ENCODE peak calls at places on chromosome 14, in seven cellular contexts. B is GM12865, Q is AG10803, X is GM13977, R is left ventricle myocardium inferior, L is PC-3, K is A549. T is an unnamed sample.

GRCh38 chr14:104470588-104470987 is 109.0 kb upstream of the C14orf180 start:
- DNase-seq in L (no peak), X (no peak), B (no peak), K (no peak), Q (no peak), R (no peak), T (no peak)

GRCh38 chr14:71711619-71712018 is 220.6 kb upstream of the RGS6 start:
- DNase-seq in B (no peak), X (no peak), R (no peak), K (no peak), L (peak; percentile 62), Q (peak; percentile 97), T (no peak)

GRCh38 chr14:91252901-91253794 is 8.6 kb upstream of the GPR68 start:
- DNase-seq in B (peak; percentile 34), Q (no peak), X (peak; percentile 70), R (peak; percentile 56), L (peak; percentile 33), K (no peak), T (no peak)

GRCh38 chr14:95196268-95196667 is 38.9 kb upstream of the DICER1 start:
- DNase-seq in K (peak; percentile 27), X (peak; percentile 68), Q (no peak), B (peak; percentile 43), L (peak; percentile 14), R (no peak), T (no peak)

GRCh38 chr14:99541211-99541610 is 60.0 kb downstream of the CCNK start:
- DNase-seq in B (no peak), L (no peak), Q (no peak), K (no peak), R (no peak), X (no peak), T (no peak)

GRCh38 chr14:60723218-60724079 is 702 bp downstream of the SIX4 start:
- DNase-seq in B (peak; percentile 49), K (peak; percentile 61), Q (peak; percentile 63), X (peak; percentile 55), R (no peak), L (peak; percentile 67), T (peak; percentile 32)

GRCh38 chr14:91867316-91867988 is at the start of gene TC2N:
- DNase-seq in B (peak; percentile 69), R (no peak), K (no peak), L (no peak), X (no peak), Q (no peak), T (no peak)

GRCh38 chr14:90168425-90169105 is 87.8 kb upstream of the PSMC1 start:
- DNase-seq in X (no peak), K (no peak), R (no peak), B (no peak), Q (peak; percentile 47), L (peak; percentile 16), T (peak; percentile 46)

GRCh38 chr14:50830932-50831703 is at the start of gene NIN:
- DNase-seq in R (peak; percentile 84), B (peak; percentile 90), K (peak; percentile 72), L (peak; percentile 92), X (peak; percentile 89), Q (peak; percentile 79), T (no peak)

GRCh38 chr14:58738189-58738836 is 100.6 kb downstream of the DACT1 start:
- DNase-seq in X (no peak), R (no peak), K (peak; percentile 50), B (no peak), L (peak; percentile 99), Q (peak; percentile 86), T (peak; percentile 76)

GRCh38 chr14:94636744-94637412 is 24.7 kb downstream of the SERPINA3 start:
- DNase-seq in R (no peak), L (no peak), B (no peak), Q (peak; percentile 5), K (peak; percentile 48), X (no peak), T (no peak)

GRCh38 chr14:68968051-68968450 is 11.1 kb downstream of the ACTN1 start:
- DNase-seq in B (no peak), R (no peak), X (no peak), K (no peak), L (no peak), Q (no peak), T (no peak)

GRCh38 chr14:25136811-25137210 is 86.9 kb upstream of the STXBP6 start:
- DNase-seq in R (no peak), K (no peak), B (no peak), X (no peak), Q (no peak), L (no peak), T (no peak)

GRCh38 chr14:65940056-65940735 is 527.7 kb downstream of the FUT8 start:
- DNase-seq in B (peak; percentile 57), L (peak; percentile 38), R (no peak), Q (no peak), K (peak; percentile 51), X (peak; percentile 31), T (no peak)

GRCh38 chr14:81198651-81199050 is 22.1 kb downstream of the GTF2A1 start:
- DNase-seq in K (no peak), X (no peak), R (no peak), B (no peak), Q (no peak), L (no peak), T (no peak)

GRCh38 chr14:36702484-36702883 is 40.8 kb downstream of the PAX9 start:
- DNase-seq in Q (no peak), K (no peak), L (no peak), R (no peak), X (no peak), B (no peak), T (no peak)

GRCh38 chr14:52051251-52051650 is 17.6 kb downstream of the NID2 start:
- DNase-seq in R (no peak), X (no peak), L (no peak), Q (peak; percentile 51), B (peak; percentile 7), K (no peak), T (no peak)

GRCh38 chr14:23057757-23058653 is 685 bp upstream of the CDH24 start:
- DNase-seq in X (peak; percentile 95), Q (peak; percentile 70), K (peak; percentile 89), B (peak; percentile 90), R (peak; percentile 86), L (peak; percentile 90), T (peak; percentile 50)

GRCh38 chr14:35374273-35374681 is 30.3 kb downstream of the NFKBIA start:
- DNase-seq in R (no peak), Q (peak; percentile 99), L (peak; percentile 84), K (peak; percentile 96), B (no peak), X (no peak), T (peak; percentile 95)

GRCh38 chr14:98227000-98227726 is 1044.8 kb downstream of the BCL11B start:
- DNase-seq in L (no peak), K (no peak), R (no peak), X (no peak), Q (no peak), B (peak; percentile 98), T (no peak)

GRCh38 chr14:90003526-90004312 is 48.0 kb downstream of the TDP1 start:
- DNase-seq in K (no peak), Q (no peak), B (no peak), L (no peak), X (no peak), R (no peak), T (no peak)

GRCh38 chr14:97380539-97380941 is 583.4 kb downstream of the VRK1 start:
- DNase-seq in X (no peak), L (peak; percentile 87), R (no peak), Q (no peak), K (peak; percentile 1), B (no peak), T (peak; percentile 66)

GRCh38 chr14:95460647-95461478 is 55.6 kb downstream of the SYNE3 start:
- DNase-seq in K (peak; percentile 39), L (peak; percentile 45), X (no peak), B (no peak), Q (peak; percentile 84), R (no peak), T (peak; percentile 77)

GRCh38 chr14:32013083-32013482 is 64.0 kb upstream of the ARHGAP5 start:
- DNase-seq in B (no peak), Q (no peak), K (peak; percentile 56), L (no peak), X (no peak), R (no peak), T (no peak)
- TF ChIP-seq CTCF in B (no peak), Q (peak; percentile 4), K (no peak), L (peak; percentile 36), X (no peak), R (no peak), T (peak; percentile 18)

GRCh38 chr14:76541594-76542219 is 165.8 kb downstream of the ESRRB start:
- DNase-seq in K (no peak), R (no peak), Q (no peak), B (no peak), X (no peak), L (no peak), T (no peak)

GRCh38 chr14:76538648-76539008 is 162.7 kb downstream of the ESRRB start:
- DNase-seq in Q (no peak), L (no peak), K (no peak), B (no peak), X (no peak), R (no peak), T (no peak)

GRCh38 chr14:76537912-76538647 is 162.1 kb downstream of the ESRRB start:
- DNase-seq in K (no peak), L (no peak), B (no peak), R (no peak), X (no peak), Q (no peak), T (no peak)

GRCh38 chr14:76539130-76539529 is 163.2 kb downstream of the ESRRB start:
- DNase-seq in L (no peak), X (no peak), K (no peak), R (no peak), B (no peak), Q (no peak), T (no peak)
- TF ChIP-seq CTCF in L (no peak), X (no peak), K (no peak), R (no peak), B (no peak), Q (no peak), T (no peak)

GRCh38 chr14:93332853-93333630 is at the start of gene BTBD7:
- DNase-seq in X (peak; percentile 98), K (peak; percentile 96), L (peak; percentile 97), B (peak; percentile 97), R (peak; percentile 95), Q (peak; percentile 90), T (peak; percentile 86)

GRCh38 chr14:93330609-93331000 is 2.2 kb downstream of the BTBD7 start:
- DNase-seq in K (no peak), X (no peak), R (no peak), Q (no peak), L (peak; percentile 90), B (no peak), T (peak; percentile 65)

GRCh38 chr14:93333631-93334095 is 827 bp upstream of the BTBD7 start:
- DNase-seq in X (no peak), R (no peak), K (no peak), L (no peak), Q (no peak), B (no peak), T (no peak)

GRCh38 chr14:93331375-93332031 is 1.3 kb downstream of the BTBD7 start:
- DNase-seq in R (peak; percentile 33), L (peak; percentile 12), B (no peak), Q (no peak), K (no peak), X (no peak), T (no peak)

GRCh38 chr14:93332032-93332852 is 594 bp downstream of the BTBD7 start:
- DNase-seq in L (peak; percentile 46), K (peak; percentile 20), Q (peak; percentile 37), B (peak; percentile 77), R (peak; percentile 67), X (peak; percentile 81), T (no peak)
- TF ChIP-seq CTCF in L (no peak), K (no peak), Q (no peak), B (no peak), R (no peak), X (no peak), T (no peak)

GRCh38 chr14:79543966-79544365 is 667.3 kb downstream of the DIO2 start:
- DNase-seq in L (peak; percentile 82), B (peak; percentile 31), Q (no peak), K (peak; percentile 31), R (no peak), X (no peak), T (peak; percentile 64)
- TF ChIP-seq CTCF in L (peak; percentile 72), B (peak; percentile 31), Q (peak; percentile 12), K (peak; percentile 30), R (no peak), X (peak; percentile 19), T (peak; percentile 82)

T was measured in foreskin keratinocyte.